ENCODE peak calls at places on chromosomes 12 and 14, in four cellular contexts. C is HepG2, P is H1, I is SK-N-SH. W is an unnamed sample.

GRCh38 chr12:1595026-1595561 is 713 bp upstream of the FBXL14 start:
- DNase-seq in C (no peak), P (no peak), I (no peak), W (no peak)

GRCh38 chr12:61554268-61555008 is 705.8 kb upstream of the USP15 start:
- DNase-seq in C (no peak), P (no peak), I (no peak), W (no peak)

GRCh38 chr14:53550776-53551175 is 397.7 kb upstream of the DDHD1 start:
- DNase-seq in C (no peak), P (no peak), I (no peak), W (no peak)

GRCh38 chr12:57138526-57139272 is 8.7 kb downstream of the LRP1-AS start:
- DNase-seq in C (peak), P (no peak), I (peak), W (no peak)

GRCh38 chr12:96908170-96908675 is 1.2 kb downstream of the NEDD1 start:
- DNase-seq in C (no peak), P (no peak), I (no peak), W (peak)

GRCh38 chr12:83575326-83575725 is 888.6 kb downstream of the TMTC2 start:
- DNase-seq in C (no peak), P (no peak), I (peak), W (no peak)

GRCh38 chr14:79596531-79596930 is 614.8 kb downstream of the DIO2 start:
- DNase-seq in C (no peak), P (no peak), I (no peak), W (no peak)

GRCh38 chr12:67483871-67484554 is 164.5 kb upstream of the DYRK2 start:
- DNase-seq in C (no peak), P (no peak), I (no peak), W (peak)

GRCh38 chr12:109734219-109735000 is 20.8 kb downstream of the FAM222A start:
- DNase-seq in C (no peak), P (no peak), I (peak), W (no peak)

GRCh38 chr14:54589076-54589475 is 22.1 kb downstream of the SAMD4A start:
- DNase-seq in C (no peak), P (no peak), I (no peak), W (no peak)

GRCh38 chr14:95335071-95335470 is 15.4 kb upstream of the CLMN start:
- DNase-seq in C (no peak), P (no peak), I (no peak), W (no peak)

DNA sequence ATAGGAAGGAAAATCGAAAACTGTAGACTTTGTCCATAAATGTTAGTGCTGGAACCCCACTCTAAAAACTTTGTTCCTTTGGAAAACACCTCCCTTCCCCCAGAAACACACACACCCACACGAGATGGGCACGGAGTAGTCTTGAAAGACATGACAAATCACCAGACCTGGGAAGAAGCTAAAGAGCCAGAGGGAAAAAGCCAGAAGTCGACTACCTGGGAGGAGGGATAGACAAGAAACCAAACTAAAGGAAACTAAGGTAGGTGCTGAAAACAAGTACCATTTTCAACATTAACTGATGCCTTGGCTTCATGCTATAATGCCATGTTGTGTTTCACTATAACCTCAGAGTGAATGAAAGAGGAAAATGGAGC is 899 bp upstream of the NANOG start:
- DNase-seq in C (no peak), P (no peak), I (no peak), W (no peak)
- TF ChIP-seq JUND in C (no peak), P (no peak), I (no peak), W (no peak)

DNA sequence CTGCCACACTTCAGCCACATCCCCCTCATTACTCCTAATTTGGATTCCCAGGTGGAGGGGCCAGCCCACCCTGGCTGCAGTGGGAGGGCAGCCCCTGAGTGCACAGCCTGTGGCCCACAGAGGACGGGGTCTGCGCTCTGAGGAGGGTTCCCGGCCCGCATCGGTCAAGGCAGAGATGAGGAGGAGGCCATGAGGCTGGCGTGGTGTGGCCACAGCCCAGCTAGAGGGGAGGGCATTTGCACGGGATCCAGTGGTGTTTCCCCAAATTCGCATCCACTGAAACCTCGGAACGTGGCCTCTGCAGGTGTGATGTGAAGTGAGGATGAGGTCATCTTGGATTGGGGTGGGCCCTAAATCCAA is 38.1 kb upstream of the FBRSL1 start:
- DNase-seq in C (no peak), P (no peak), I (no peak), W (no peak)
- TF ChIP-seq JUND in C (no peak), P (no peak), I (no peak), W (no peak)

GRCh38 chr12:132151766-132152410 is 7.6 kb downstream of the NOC4L start:
- DNase-seq in C (no peak), P (no peak), I (no peak), W (no peak)
- TF ChIP-seq JUND in C (no peak), P (no peak), I (no peak), W (no peak)

DNA sequence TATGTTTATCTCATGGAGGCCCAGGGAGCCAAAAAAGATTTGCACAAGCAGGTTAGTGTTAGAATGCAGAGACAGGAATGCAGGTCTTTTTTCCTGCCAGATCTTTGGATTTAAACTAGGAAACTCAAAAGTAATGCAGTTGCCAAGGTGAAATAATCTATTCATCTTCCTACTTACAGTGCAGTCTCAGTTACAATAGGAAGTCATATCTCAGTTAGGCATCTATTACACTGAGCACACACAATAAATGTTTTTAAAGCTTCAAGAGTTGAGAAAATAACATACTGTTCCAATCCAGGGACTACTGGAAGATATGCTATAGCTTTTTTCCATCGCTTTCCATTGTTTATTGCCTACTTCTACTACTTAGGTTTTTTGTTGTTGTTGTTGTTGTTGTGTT is 279.3 kb upstream of the E2F7 start:
- DNase-seq in C (no peak), P (no peak), I (no peak), W (no peak)
- TF ChIP-seq JUND in C (no peak), P (no peak), I (no peak), W (no peak)

DNA sequence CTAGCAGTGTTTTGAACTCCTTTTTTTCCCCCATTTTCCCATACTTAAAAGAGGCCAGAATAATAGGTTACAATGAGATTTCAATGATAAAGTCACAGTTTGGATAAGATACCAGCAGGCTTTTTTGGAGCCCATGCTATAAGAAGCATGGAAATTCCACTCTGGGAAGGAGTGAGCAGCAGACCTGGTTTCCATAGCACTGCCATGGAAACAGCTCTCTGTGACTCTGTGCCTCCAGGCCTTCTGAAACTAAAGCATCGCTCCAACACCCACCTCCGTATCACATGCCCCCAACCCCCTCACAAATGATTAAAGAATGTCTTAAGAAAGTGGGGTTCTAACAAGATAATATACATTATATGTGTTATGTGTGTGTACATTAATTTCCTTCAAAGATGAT is 165.0 kb downstream of the GRIN2B start:
- DNase-seq in C (no peak), P (no peak), I (no peak), W (no peak)
- TF ChIP-seq JUND in C (no peak), P (no peak), I (no peak), W (no peak)

GRCh38 chr14:41498959-41499358 is 107.7 kb upstream of the LRFN5 start:
- DNase-seq in C (no peak), P (no peak), I (no peak), W (no peak)
- TF ChIP-seq JUND in C (no peak), P (no peak), I (no peak), W (no peak)

GRCh38 chr12:82527165-82527780 is 159.4 kb upstream of the TMTC2 start:
- DNase-seq in C (peak), P (no peak), I (peak), W (peak)
- TF ChIP-seq JUND in C (no peak), P (no peak), I (no peak), W (no peak)